ENCODE peak calls at places on chromosomes 16 and 17, in five cellular contexts. One of them, this sample, is unnamed.
A peak's percentile ranks its signal among the peaks of the same experiment; 100 is the strongest.

GRCh38 chr17:52758481-52758880 is 600.0 kb upstream of the CA10 start:
- DNase-seq in HCT116: no peak
- DNase-seq in H1: no peak
- DNase-seq in GM12878: no peak
- DNase-seq in SK-N-SH: no peak
- DNase-seq in this sample: no peak

GRCh38 chr17:80168371-80168770 is 1.5 kb upstream of the CARD14 start:
- DNase-seq in HCT116: no peak
- DNase-seq in H1: no peak
- DNase-seq in GM12878: no peak
- DNase-seq in SK-N-SH: no peak
- DNase-seq in this sample: peak; percentile 80

GRCh38 chr17:75908201-75908600 is 3.5 kb upstream of the MRPL38 start:
- DNase-seq in HCT116: no peak
- DNase-seq in H1: no peak
- DNase-seq in GM12878: no peak
- DNase-seq in SK-N-SH: no peak
- DNase-seq in this sample: no peak

GRCh38 chr17:47707056-47707791 is 13.3 kb downstream of the TBKBP1 start:
- DNase-seq in HCT116: no peak
- DNase-seq in H1: no peak
- DNase-seq in GM12878: no peak
- DNase-seq in SK-N-SH: no peak
- DNase-seq in this sample: no peak

GRCh38 chr17:15493031-15493750 is 25.8 kb upstream of the CDRT4 start:
- DNase-seq in HCT116: no peak
- DNase-seq in H1: no peak
- DNase-seq in GM12878: no peak
- DNase-seq in SK-N-SH: no peak
- DNase-seq in this sample: no peak

GRCh38 chr16:83907926-83908325 is 9.0 kb downstream of the MLYCD start:
- DNase-seq in HCT116: no peak
- DNase-seq in H1: no peak
- DNase-seq in GM12878: no peak
- DNase-seq in SK-N-SH: no peak
- DNase-seq in this sample: no peak

GRCh38 chr17:31321481-31321880 is at the start of gene EVI2A:
- DNase-seq in HCT116: no peak
- DNase-seq in H1: no peak
- DNase-seq in GM12878: peak; percentile 69
- DNase-seq in SK-N-SH: no peak
- DNase-seq in this sample: no peak

GRCh38 chr17:73474370-73474988 is 162.7 kb upstream of the CDC42EP4 start:
- DNase-seq in HCT116: peak; percentile 52
- DNase-seq in H1: no peak
- DNase-seq in GM12878: no peak
- DNase-seq in SK-N-SH: peak; percentile 98
- DNase-seq in this sample: no peak

GRCh38 chr17:6084226-6085161 is 14.3 kb downstream of the WSCD1 start:
- DNase-seq in HCT116: no peak
- DNase-seq in H1: no peak
- DNase-seq in GM12878: no peak
- DNase-seq in SK-N-SH: no peak
- DNase-seq in this sample: no peak

GRCh38 chr17:61402978-61403845 is 3.6 kb downstream of the TBX2 start:
- DNase-seq in HCT116: no peak
- DNase-seq in H1: no peak
- DNase-seq in GM12878: no peak
- DNase-seq in SK-N-SH: peak; percentile 34
- DNase-seq in this sample: no peak

DNA sequence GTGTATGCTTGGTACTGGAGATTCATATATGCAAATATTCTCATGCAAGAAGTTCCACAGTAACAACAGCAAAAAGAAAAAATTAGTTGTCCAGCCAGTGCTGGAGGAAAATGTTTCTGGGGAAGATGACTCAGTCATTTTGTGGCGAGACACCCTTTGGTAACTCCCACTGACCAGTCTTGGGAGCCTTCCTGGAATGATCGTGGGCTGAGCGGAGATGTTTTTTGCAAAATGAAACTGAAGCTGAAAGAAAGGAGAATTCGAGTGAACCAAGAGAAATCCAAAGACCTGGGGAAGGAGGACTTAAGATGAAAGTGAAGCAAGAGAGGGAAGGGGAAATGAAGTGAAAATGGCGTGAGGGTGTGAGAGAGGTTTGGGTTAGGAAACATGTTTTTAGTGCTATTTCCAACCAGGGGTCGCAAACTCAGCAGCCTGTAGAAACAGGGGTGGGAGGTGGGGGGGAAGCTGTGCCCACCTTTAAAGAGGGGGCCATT is 5.2 kb downstream of the ITPRIPL2 start:
- DNase-seq in HCT116: no peak
- DNase-seq in H1: no peak
- DNase-seq in GM12878: no peak
- DNase-seq in SK-N-SH: no peak
- DNase-seq in this sample: no peak
- TF ChIP-seq JUND in HCT116: peak; percentile 76
- TF ChIP-seq JUND in H1: no peak
- TF ChIP-seq JUND in GM12878: no peak
- TF ChIP-seq JUND in SK-N-SH: peak; percentile 57
- TF ChIP-seq JUND in this sample: no peak

GRCh38 chr17:59972778-59973177 is 8.2 kb upstream of the RNFT1 start:
- DNase-seq in HCT116: no peak
- DNase-seq in H1: no peak
- DNase-seq in GM12878: no peak
- DNase-seq in SK-N-SH: no peak
- DNase-seq in this sample: peak; percentile 58
- TF ChIP-seq JUND in HCT116: no peak
- TF ChIP-seq JUND in H1: no peak
- TF ChIP-seq JUND in GM12878: no peak
- TF ChIP-seq JUND in SK-N-SH: no peak
- TF ChIP-seq JUND in this sample: no peak

GRCh38 chr16:22193134-22193411 is 13.0 kb upstream of the EEF2K start:
- DNase-seq in HCT116: no peak
- DNase-seq in H1: no peak
- DNase-seq in GM12878: no peak
- DNase-seq in SK-N-SH: no peak
- DNase-seq in this sample: no peak

GRCh38 chr16:22192261-22193133 is 13.6 kb upstream of the EEF2K start:
- DNase-seq in HCT116: no peak
- DNase-seq in H1: no peak
- DNase-seq in GM12878: peak; percentile 85
- DNase-seq in SK-N-SH: no peak
- DNase-seq in this sample: no peak

GRCh38 chr16:22191089-22191965 is 14.8 kb upstream of the EEF2K start:
- DNase-seq in HCT116: peak; percentile 92
- DNase-seq in H1: peak; percentile 86
- DNase-seq in GM12878: peak; percentile 91
- DNase-seq in SK-N-SH: peak; percentile 82
- DNase-seq in this sample: peak; percentile 78

GRCh38 chr16:22190169-22191088 is 15.6 kb upstream of the EEF2K start:
- DNase-seq in HCT116: peak; percentile 99
- DNase-seq in H1: peak; percentile 99
- DNase-seq in GM12878: peak; percentile 98
- DNase-seq in SK-N-SH: peak; percentile 92
- DNase-seq in this sample: peak; percentile 99

GRCh38 chr16:22191966-22192260 is 14.2 kb upstream of the EEF2K start:
- DNase-seq in HCT116: no peak
- DNase-seq in H1: no peak
- DNase-seq in GM12878: no peak
- DNase-seq in SK-N-SH: no peak
- DNase-seq in this sample: peak; percentile 27
- TF ChIP-seq JUND in HCT116: no peak
- TF ChIP-seq JUND in H1: no peak
- TF ChIP-seq JUND in GM12878: no peak
- TF ChIP-seq JUND in SK-N-SH: no peak
- TF ChIP-seq JUND in this sample: no peak

GRCh38 chr17:33229028-33229427 is 64.1 kb downstream of the ASIC2 start:
- DNase-seq in HCT116: no peak
- DNase-seq in H1: no peak
- DNase-seq in GM12878: no peak
- DNase-seq in SK-N-SH: no peak
- DNase-seq in this sample: no peak
- TF ChIP-seq JUND in HCT116: no peak
- TF ChIP-seq JUND in H1: no peak
- TF ChIP-seq JUND in GM12878: no peak
- TF ChIP-seq JUND in SK-N-SH: no peak
- TF ChIP-seq JUND in this sample: no peak

GRCh38 chr16:53430363-53430762 is 3.9 kb upstream of the RBL2 start:
- DNase-seq in HCT116: no peak
- DNase-seq in H1: no peak
- DNase-seq in GM12878: no peak
- DNase-seq in SK-N-SH: no peak
- DNase-seq in this sample: no peak

GRCh38 chr16:53433930-53434435 is 288 bp upstream of the RBL2 start:
- DNase-seq in HCT116: peak; percentile 58
- DNase-seq in H1: no peak
- DNase-seq in GM12878: no peak
- DNase-seq in SK-N-SH: no peak
- DNase-seq in this sample: peak; percentile 81

GRCh38 chr16:53428681-53429080 is 5.6 kb upstream of the RBL2 start:
- DNase-seq in HCT116: no peak
- DNase-seq in H1: no peak
- DNase-seq in GM12878: no peak
- DNase-seq in SK-N-SH: no peak
- DNase-seq in this sample: no peak

GRCh38 chr16:53433509-53433908 is 762 bp upstream of the RBL2 start:
- DNase-seq in HCT116: no peak
- DNase-seq in H1: no peak
- DNase-seq in GM12878: no peak
- DNase-seq in SK-N-SH: no peak
- DNase-seq in this sample: peak; percentile 83

GRCh38 chr16:53429221-53429943 is 4.9 kb upstream of the RBL2 start:
- DNase-seq in HCT116: no peak
- DNase-seq in H1: no peak
- DNase-seq in GM12878: no peak
- DNase-seq in SK-N-SH: peak; percentile 48
- DNase-seq in this sample: no peak
- TF ChIP-seq JUND in HCT116: no peak
- TF ChIP-seq JUND in H1: no peak
- TF ChIP-seq JUND in GM12878: no peak
- TF ChIP-seq JUND in SK-N-SH: no peak
- TF ChIP-seq JUND in this sample: no peak

DNA sequence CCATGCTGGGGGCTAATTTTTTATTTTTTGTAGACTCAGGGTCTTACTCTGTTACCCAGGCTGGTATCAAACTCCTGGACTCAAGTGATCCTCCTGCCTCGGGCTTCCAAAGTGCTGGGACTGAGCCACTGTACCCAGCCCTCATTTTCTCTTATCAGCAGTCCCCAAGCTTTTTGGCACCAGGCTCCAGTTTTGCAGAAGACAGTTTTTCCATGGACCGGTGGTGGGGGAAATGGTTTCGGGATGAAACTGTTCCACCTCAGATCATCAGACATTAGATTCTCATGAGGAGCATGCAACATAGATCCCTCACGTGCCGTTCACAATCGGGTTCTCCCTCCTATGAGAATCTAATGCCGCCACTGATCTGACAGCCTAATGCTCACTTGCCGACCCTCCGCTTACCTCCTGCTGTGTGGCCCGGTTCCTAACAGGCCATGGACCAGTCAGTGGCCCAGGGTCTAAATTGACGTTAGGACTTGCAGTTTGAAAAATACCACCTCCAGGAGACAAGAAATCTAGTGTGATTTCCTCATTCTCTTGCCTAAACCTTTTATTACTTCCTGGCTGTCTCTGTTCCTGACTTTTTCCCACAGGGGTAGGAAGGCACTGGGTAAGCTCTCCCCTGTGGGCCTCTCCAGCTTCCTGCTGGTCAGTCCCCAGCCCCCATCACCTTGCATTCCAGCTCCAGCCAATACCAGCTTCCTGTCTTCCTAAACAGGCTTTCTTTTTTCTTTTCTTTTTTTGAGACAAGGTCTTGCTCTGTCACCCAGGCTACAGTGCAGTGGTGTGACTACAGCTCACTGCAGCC is 9.3 kb upstream of the CNP start:
- DNase-seq in HCT116: no peak
- DNase-seq in H1: no peak
- DNase-seq in GM12878: no peak
- DNase-seq in SK-N-SH: no peak
- DNase-seq in this sample: no peak
- TF ChIP-seq JUND in HCT116: no peak
- TF ChIP-seq JUND in H1: no peak
- TF ChIP-seq JUND in GM12878: no peak
- TF ChIP-seq JUND in SK-N-SH: no peak
- TF ChIP-seq JUND in this sample: no peak